ENCODE peak calls at places on chromosomes 12 and 14, in seven cellular contexts. One of them, this sample, is unnamed.
A peak's percentile ranks its signal among the peaks of the same experiment; 100 is the strongest.

GRCh38 chr14:28461379-28461778 is 305.2 kb upstream of the FOXG1 start:
- DNase-seq in RPMI7951: peak; percentile 8
- DNase-seq in KG1: no peak
- DNase-seq in activated CD4-positive, alpha-beta T cell treated with anti-CD3 and anti-CD28 coated beads for 48 hours: no peak
- DNase-seq in effector memory CD8-positive, alpha-beta T cell: no peak
- DNase-seq in Calu3: no peak
- DNase-seq in NAMALWA: no peak
- DNase-seq in this sample: no peak

GRCh38 chr14:102586420-102587119 is 5.9 kb upstream of the RCOR1 start:
- DNase-seq in activated CD4-positive, alpha-beta T cell treated with anti-CD3 and anti-CD28 coated beads for 48 hours: no peak
- DNase-seq in KG1: no peak
- DNase-seq in RPMI7951: no peak
- DNase-seq in effector memory CD8-positive, alpha-beta T cell: no peak
- DNase-seq in NAMALWA: no peak
- DNase-seq in Calu3: no peak
- DNase-seq in this sample: no peak

GRCh38 chr12:6982532-6982931 is 11.8 kb downstream of the EMG1 start:
- DNase-seq in effector memory CD8-positive, alpha-beta T cell: no peak
- DNase-seq in RPMI7951: no peak
- DNase-seq in Calu3: no peak
- DNase-seq in NAMALWA: no peak
- DNase-seq in KG1: no peak
- DNase-seq in activated CD4-positive, alpha-beta T cell treated with anti-CD3 and anti-CD28 coated beads for 48 hours: no peak
- DNase-seq in this sample: no peak

GRCh38 chr12:106090586-106091411 is 48.0 kb downstream of the NUAK1 start:
- DNase-seq in NAMALWA: no peak
- DNase-seq in KG1: no peak
- DNase-seq in activated CD4-positive, alpha-beta T cell treated with anti-CD3 and anti-CD28 coated beads for 48 hours: no peak
- DNase-seq in effector memory CD8-positive, alpha-beta T cell: no peak
- DNase-seq in Calu3: no peak
- DNase-seq in RPMI7951: peak; percentile 92
- DNase-seq in this sample: no peak

GRCh38 chr14:93332032-93332852 is 594 bp downstream of the BTBD7 start:
- DNase-seq in Calu3: peak; percentile 67
- DNase-seq in activated CD4-positive, alpha-beta T cell treated with anti-CD3 and anti-CD28 coated beads for 48 hours: peak; percentile 37
- DNase-seq in effector memory CD8-positive, alpha-beta T cell: peak; percentile 6
- DNase-seq in KG1: no peak
- DNase-seq in NAMALWA: peak; percentile 72
- DNase-seq in RPMI7951: peak; percentile 60
- DNase-seq in this sample: no peak

GRCh38 chr12:107079172-107080011 is 14.0 kb downstream of the CRY1 start:
- DNase-seq in effector memory CD8-positive, alpha-beta T cell: no peak
- DNase-seq in NAMALWA: peak; percentile 51
- DNase-seq in KG1: peak; percentile 7
- DNase-seq in RPMI7951: peak; percentile 26
- DNase-seq in Calu3: no peak
- DNase-seq in activated CD4-positive, alpha-beta T cell treated with anti-CD3 and anti-CD28 coated beads for 48 hours: no peak
- DNase-seq in this sample: no peak

GRCh38 chr12:56873382-56873781 is 60.8 kb downstream of the SDR9C7 start:
- DNase-seq in KG1: no peak
- DNase-seq in effector memory CD8-positive, alpha-beta T cell: no peak
- DNase-seq in activated CD4-positive, alpha-beta T cell treated with anti-CD3 and anti-CD28 coated beads for 48 hours: no peak
- DNase-seq in NAMALWA: no peak
- DNase-seq in Calu3: no peak
- DNase-seq in RPMI7951: no peak
- DNase-seq in this sample: no peak

GRCh38 chr12:49091836-49092085 is 2.8 kb downstream of the DHH start:
- DNase-seq in effector memory CD8-positive, alpha-beta T cell: no peak
- DNase-seq in RPMI7951: no peak
- DNase-seq in KG1: no peak
- DNase-seq in activated CD4-positive, alpha-beta T cell treated with anti-CD3 and anti-CD28 coated beads for 48 hours: no peak
- DNase-seq in Calu3: no peak
- DNase-seq in NAMALWA: no peak
- DNase-seq in this sample: no peak

GRCh38 chr14:44701563-44702263 is 194.6 kb upstream of the FSCB start:
- DNase-seq in Calu3: no peak
- DNase-seq in RPMI7951: no peak
- DNase-seq in effector memory CD8-positive, alpha-beta T cell: no peak
- DNase-seq in activated CD4-positive, alpha-beta T cell treated with anti-CD3 and anti-CD28 coated beads for 48 hours: no peak
- DNase-seq in NAMALWA: no peak
- DNase-seq in KG1: no peak
- DNase-seq in this sample: no peak

GRCh38 chr12:76024942-76025600 is 6.5 kb downstream of the PHLDA1 start:
- DNase-seq in RPMI7951: peak; percentile 83
- DNase-seq in Calu3: no peak
- DNase-seq in KG1: no peak
- DNase-seq in NAMALWA: no peak
- DNase-seq in effector memory CD8-positive, alpha-beta T cell: no peak
- DNase-seq in activated CD4-positive, alpha-beta T cell treated with anti-CD3 and anti-CD28 coated beads for 48 hours: no peak
- DNase-seq in this sample: no peak

This sample was measured in mucosa of gallbladder.